ENCODE peak calls at places on chromosomes 5 and 9, in six cellular contexts. One of them, this sample, is unnamed.

GRCh38 chr9:90368241-90368640 is 274.4 kb downstream of the DIRAS2 start:
- DNase-seq in uterus: no peak
- DNase-seq in HepG2: no peak
- DNase-seq in heart right ventricle: no peak
- DNase-seq in GM23248: no peak
- DNase-seq in psoas muscle: no peak
- DNase-seq in this sample: no peak

GRCh38 chr9:137705906-137706305 is 87.1 kb downstream of the EHMT1 start:
- DNase-seq in GM23248: no peak
- DNase-seq in heart right ventricle: no peak
- DNase-seq in psoas muscle: no peak
- DNase-seq in HepG2: no peak
- DNase-seq in uterus: no peak
- DNase-seq in this sample: no peak

GRCh38 chr5:154193176-154193575 is 2.6 kb downstream of the GALNT10 start:
- DNase-seq in GM23248: peak; percentile 35
- DNase-seq in uterus: no peak
- DNase-seq in heart right ventricle: no peak
- DNase-seq in psoas muscle: no peak
- DNase-seq in HepG2: no peak
- DNase-seq in this sample: no peak

GRCh38 chr9:135711411-135711810 is 9.4 kb downstream of the KCNT1 start:
- DNase-seq in HepG2: no peak
- DNase-seq in psoas muscle: no peak
- DNase-seq in uterus: no peak
- DNase-seq in heart right ventricle: no peak
- DNase-seq in GM23248: no peak
- DNase-seq in this sample: no peak

GRCh38 chr5:158511454-158511853 is 588.3 kb downstream of the EBF1 start:
- DNase-seq in psoas muscle: no peak
- DNase-seq in heart right ventricle: no peak
- DNase-seq in uterus: no peak
- DNase-seq in HepG2: no peak
- DNase-seq in GM23248: no peak
- DNase-seq in this sample: no peak

GRCh38 chr9:134575817-134576176 is 65.8 kb upstream of the COL5A1 start:
- DNase-seq in GM23248: no peak
- DNase-seq in heart right ventricle: no peak
- DNase-seq in HepG2: no peak
- DNase-seq in uterus: no peak
- DNase-seq in psoas muscle: no peak
- DNase-seq in this sample: no peak

GRCh38 chr5:4905674-4906528 is 234.2 kb upstream of the ADAMTS16 start:
- DNase-seq in uterus: peak; percentile 54
- DNase-seq in heart right ventricle: peak; percentile 34
- DNase-seq in HepG2: peak; percentile 2
- DNase-seq in psoas muscle: peak; percentile 65
- DNase-seq in GM23248: no peak
- DNase-seq in this sample: no peak

GRCh38 chr5:65213921-65214525 is 267.7 kb downstream of the ADAMTS6 start:
- DNase-seq in psoas muscle: no peak
- DNase-seq in uterus: no peak
- DNase-seq in GM23248: peak; percentile 38
- DNase-seq in heart right ventricle: no peak
- DNase-seq in HepG2: peak; percentile 41
- DNase-seq in this sample: peak; percentile 34

GRCh38 chr9:84953797-84954695 is 284.5 kb downstream of the NTRK2 start:
- DNase-seq in GM23248: peak; percentile 75
- DNase-seq in uterus: peak; percentile 40
- DNase-seq in psoas muscle: peak; percentile 74
- DNase-seq in HepG2: peak; percentile 17
- DNase-seq in heart right ventricle: peak; percentile 82
- DNase-seq in this sample: peak; percentile 51

GRCh38 chr9:134313470-134313869 is 12.8 kb upstream of the RXRA start:
- DNase-seq in HepG2: no peak
- DNase-seq in uterus: no peak
- DNase-seq in heart right ventricle: no peak
- DNase-seq in psoas muscle: no peak
- DNase-seq in GM23248: peak; percentile 23
- DNase-seq in this sample: peak; percentile 77

GRCh38 chr5:315488-316209 is 5.9 kb upstream of the AHRR start:
- DNase-seq in uterus: no peak
- DNase-seq in HepG2: no peak
- DNase-seq in heart right ventricle: no peak
- DNase-seq in psoas muscle: no peak
- DNase-seq in GM23248: no peak
- DNase-seq in this sample: no peak

GRCh38 chr5:318341-318897 is 3.1 kb upstream of the AHRR start:
- DNase-seq in psoas muscle: no peak
- DNase-seq in HepG2: no peak
- DNase-seq in GM23248: peak; percentile 84
- DNase-seq in uterus: no peak
- DNase-seq in heart right ventricle: no peak
- DNase-seq in this sample: no peak

GRCh38 chr5:316210-317085 is 5.1 kb upstream of the AHRR start:
- DNase-seq in HepG2: no peak
- DNase-seq in uterus: no peak
- DNase-seq in heart right ventricle: no peak
- DNase-seq in GM23248: no peak
- DNase-seq in psoas muscle: no peak
- DNase-seq in this sample: no peak

GRCh38 chr5:318931-319601 is 2.4 kb upstream of the AHRR start:
- DNase-seq in uterus: no peak
- DNase-seq in heart right ventricle: no peak
- DNase-seq in GM23248: no peak
- DNase-seq in psoas muscle: no peak
- DNase-seq in HepG2: peak; percentile 10
- DNase-seq in this sample: no peak

DNA sequence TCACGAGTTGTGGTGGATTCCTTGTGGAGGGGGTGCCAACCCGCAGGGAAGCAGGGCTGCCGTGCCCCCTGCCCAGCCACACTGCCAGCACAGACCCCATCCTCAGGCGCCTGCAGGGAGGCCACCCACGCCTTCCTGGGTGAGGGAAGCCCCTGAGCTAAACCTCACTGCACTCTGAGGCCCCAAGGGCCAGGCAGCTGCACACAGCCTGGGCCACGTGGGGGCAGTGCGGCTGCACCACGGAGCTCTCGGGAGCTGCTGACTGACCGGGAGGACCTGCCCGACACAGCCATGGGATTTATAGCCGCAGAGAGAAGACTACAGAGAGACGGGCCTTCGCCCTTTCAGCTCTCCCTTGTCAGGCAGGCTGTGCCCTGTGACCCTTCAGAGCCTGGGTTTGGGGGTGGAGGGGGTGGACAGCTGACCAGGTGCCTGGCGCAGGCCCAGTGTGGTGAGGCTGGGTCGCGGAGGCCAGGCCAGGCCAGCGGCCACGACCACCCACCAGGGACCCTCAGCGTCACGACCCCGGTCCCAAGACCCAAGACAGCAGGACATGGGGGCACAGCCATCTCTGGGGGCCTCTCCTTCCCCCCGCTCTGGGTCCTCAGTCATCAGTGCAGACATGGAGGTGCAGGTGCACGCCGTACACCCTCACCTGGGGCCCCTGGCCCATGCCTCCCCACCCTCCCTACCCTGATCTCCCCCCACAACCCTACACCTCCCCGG is 4.3 kb upstream of the AHRR start:
- DNase-seq in GM23248: peak; percentile 89
- DNase-seq in uterus: no peak
- DNase-seq in heart right ventricle: peak; percentile 37
- DNase-seq in psoas muscle: no peak
- DNase-seq in HepG2: peak; percentile 53
- DNase-seq in this sample: peak; percentile 60
- H3K4me1 ChIP-seq in GM23248: peaks cover 14% of the 10 kb centered on the region
- H3K4me1 ChIP-seq in uterus: peaks cover 11% of the 10 kb centered on the region
- H3K4me1 ChIP-seq in heart right ventricle: peaks cover 17% of the 10 kb centered on the region
- H3K4me1 ChIP-seq in psoas muscle: no peaks in the 10 kb centered on the region
- H3K4me1 ChIP-seq in HepG2: peaks cover 19% of the 10 kb centered on the region
- H3K4me1 ChIP-seq in this sample: no peaks in the 10 kb centered on the region

GRCh38 chr5:50766462-50766861 is 100.0 kb downstream of the PARP8 start:
- DNase-seq in psoas muscle: no peak
- DNase-seq in uterus: no peak
- DNase-seq in heart right ventricle: no peak
- DNase-seq in HepG2: no peak
- DNase-seq in GM23248: peak; percentile 30
- DNase-seq in this sample: no peak
- H3K4me1 ChIP-seq in psoas muscle: no peaks in the 10 kb centered on the region
- H3K4me1 ChIP-seq in uterus: no peaks in the 10 kb centered on the region
- H3K4me1 ChIP-seq in heart right ventricle: no peaks in the 10 kb centered on the region
- H3K4me1 ChIP-seq in HepG2: no peaks in the 10 kb centered on the region
- H3K4me1 ChIP-seq in GM23248: peaks cover 23% of the 10 kb centered on the region
- H3K4me1 ChIP-seq in this sample: no peaks in the 10 kb centered on the region

DNA sequence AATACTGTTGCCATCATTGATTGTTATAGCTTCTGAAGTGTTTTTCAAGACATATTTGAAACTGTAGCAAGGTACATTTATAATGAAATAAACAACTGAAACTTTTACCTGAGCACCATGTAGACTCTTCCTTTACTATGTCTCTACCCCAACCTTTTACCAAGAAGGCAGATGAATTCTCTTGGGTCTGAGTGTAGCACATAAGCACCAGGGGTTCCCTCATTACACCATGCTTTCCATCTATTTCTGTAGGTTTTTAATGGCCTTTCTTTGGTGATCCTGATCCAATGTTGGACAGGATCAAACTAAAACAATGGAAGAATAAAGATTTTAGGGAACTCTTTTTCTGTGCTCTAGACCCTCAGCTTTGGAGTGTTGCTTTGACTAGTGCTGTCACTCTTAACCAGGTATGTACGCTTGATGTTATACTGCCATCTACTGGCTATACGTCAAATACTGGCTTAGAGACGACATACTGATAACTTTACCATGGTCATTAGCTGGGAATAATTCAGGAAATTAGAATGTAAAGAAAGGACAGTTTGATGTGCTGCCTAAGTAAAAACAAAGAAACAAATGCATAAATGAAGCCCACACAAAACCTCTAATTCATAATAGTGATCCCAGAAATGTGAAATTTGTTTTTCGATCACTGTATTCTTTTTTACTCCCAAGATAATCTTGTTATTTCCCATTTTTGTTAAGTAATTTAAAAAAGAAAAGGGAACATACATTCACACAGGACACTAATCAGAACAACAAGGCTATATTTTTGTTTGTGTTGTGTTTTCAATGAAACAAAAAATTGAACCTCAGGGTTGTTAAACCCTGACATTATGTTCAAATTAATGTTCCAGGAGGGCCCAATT is 30.7 kb downstream of the IFNW1 start:
- DNase-seq in heart right ventricle: no peak
- DNase-seq in uterus: no peak
- DNase-seq in GM23248: peak; percentile 68
- DNase-seq in psoas muscle: no peak
- DNase-seq in HepG2: peak; percentile 61
- DNase-seq in this sample: peak; percentile 72
- H3K4me1 ChIP-seq in heart right ventricle: no peaks in the 10 kb centered on the region
- H3K4me1 ChIP-seq in uterus: no peaks in the 10 kb centered on the region
- H3K4me1 ChIP-seq in GM23248: no peaks in the 10 kb centered on the region
- H3K4me1 ChIP-seq in psoas muscle: no peaks in the 10 kb centered on the region
- H3K4me1 ChIP-seq in HepG2: no peaks in the 10 kb centered on the region
- H3K4me1 ChIP-seq in this sample: no peaks in the 10 kb centered on the region

GRCh38 chr9:22050924-22051323 is 41.8 kb upstream of the CDKN2B start:
- DNase-seq in HepG2: no peak
- DNase-seq in heart right ventricle: no peak
- DNase-seq in GM23248: no peak
- DNase-seq in uterus: no peak
- DNase-seq in psoas muscle: no peak
- DNase-seq in this sample: peak; percentile 25
- H3K4me1 ChIP-seq in HepG2: no peaks in the 10 kb centered on the region
- H3K4me1 ChIP-seq in heart right ventricle: no peaks in the 10 kb centered on the region
- H3K4me1 ChIP-seq in GM23248: peaks cover 31% of the 10 kb centered on the region
- H3K4me1 ChIP-seq in uterus: no peaks in the 10 kb centered on the region
- H3K4me1 ChIP-seq in psoas muscle: peaks cover 11% of the 10 kb centered on the region
- H3K4me1 ChIP-seq in this sample: no peaks in the 10 kb centered on the region

This sample was measured in small intestine.